ENCODE peak calls at places on chromosomes 11 and 22, in ten cellular contexts. Q is activated CD4-positive, CD25-positive, alpha-beta regulatory T cell treated with anti-CD3 and anti-CD28 coated beads, Interleukin-2, amount 50 U/mL, for 72 hours; G is NCI-H1417 treated with DMSO at 0.1 percent for 48 hours; H is ACHN; F is activated CD4-positive, alpha-beta T cell treated with anti-CD3 and anti-CD28 coated beads for 1 hour; S is NCI-H345; Z is stimulated activated CD4-positive, alpha-beta T cell treated with anti-CD3 and anti-CD28 coated beads, Interleukin-2, amount 100 ng/mL, for 24 hours; C is brain microvascular endothelial cell; K is naive thymus-derived CD8-positive, alpha-beta T cell; N is natural killer cell. R is an unnamed sample.

GRCh38 chr11:75386912-75387311 is 12.4 kb upstream of the RPS3 start:
- DNase-seq in G (no peak), Z (no peak), S (no peak), H (no peak), Q (no peak), K (no peak), F (no peak), N (no peak), C (no peak), R (no peak)

GRCh38 chr11:1943977-1944376 is 3.2 kb upstream of the MRPL23 start:
- DNase-seq in F (no peak), C (no peak), Z (no peak), S (no peak), N (no peak), K (no peak), G (no peak), H (no peak), Q (peak), R (peak)

GRCh38 chr11:65591939-65592814 is 3.4 kb downstream of the KCNK7 start:
- DNase-seq in G (no peak), N (no peak), K (no peak), S (no peak), Z (no peak), C (no peak), F (no peak), Q (no peak), H (no peak), R (no peak)

GRCh38 chr22:50731811-50732624 is 6.0 kb upstream of the ACR start:
- DNase-seq in G (no peak), S (peak), F (peak), Q (peak), H (peak), C (peak), N (peak), Z (peak), K (peak), R (peak)

GRCh38 chr22:24507742-24508141 is 12.6 kb downstream of the UPB1 start:
- DNase-seq in N (no peak), F (no peak), Z (no peak), K (no peak), H (no peak), S (no peak), Q (no peak), G (no peak), C (no peak), R (no peak)

GRCh38 chr22:28123989-28124766 is 205.1 kb upstream of the PITPNB start:
- DNase-seq in H (no peak), S (no peak), G (no peak), C (no peak), Q (no peak), F (no peak), N (no peak), K (no peak), Z (no peak), R (no peak)

GRCh38 chr11:43547900-43548381 is 132.6 kb upstream of the HSD17B12 start:
- DNase-seq in F (no peak), N (no peak), C (no peak), G (no peak), H (no peak), Q (no peak), Z (no peak), K (no peak), S (no peak), R (no peak)

GRCh38 chr11:29328961-29329441 is 687.8 kb downstream of the KCNA4 start:
- DNase-seq in G (peak), F (no peak), C (peak), S (peak), Q (no peak), H (peak), K (no peak), N (no peak), Z (no peak), R (peak)

GRCh38 chr11:102452461-102453285 is at the start of gene TMEM123:
- DNase-seq in C (peak), Q (peak), F (peak), N (peak), H (peak), Z (peak), K (peak), S (peak), G (peak), R (no peak)

GRCh38 chr11:1422481-1422880 is 32.7 kb downstream of the BRSK2 start:
- DNase-seq in G (no peak), H (peak), Z (no peak), Q (no peak), N (no peak), C (no peak), S (no peak), K (no peak), F (no peak), R (no peak)

GRCh38 chr11:58928082-58928574 is 11.2 kb upstream of the GLYATL1 start:
- DNase-seq in F (no peak), Z (no peak), Q (no peak), N (no peak), C (no peak), K (no peak), G (no peak), S (no peak), H (peak), R (no peak)

GRCh38 chr11:32333335-32333991 is 101.9 kb downstream of the WT1 start:
- DNase-seq in N (no peak), Q (no peak), H (peak), Z (peak), G (no peak), C (peak), K (no peak), F (peak), S (no peak), R (no peak)

GRCh38 chr11:63919267-63920125 is 2.5 kb upstream of the RCOR2 start:
- DNase-seq in G (peak), Z (no peak), N (no peak), K (no peak), S (no peak), Q (no peak), C (no peak), F (no peak), H (no peak), R (no peak)

GRCh38 chr11:24406389-24406788 is 90.5 kb upstream of the LUZP2 start:
- DNase-seq in G (no peak), Z (no peak), S (no peak), N (no peak), C (no peak), Q (no peak), K (no peak), H (no peak), F (no peak), R (no peak)

GRCh38 chr11:27385245-27385644 is 22.2 kb upstream of the CCDC34 start:
- DNase-seq in S (no peak), F (no peak), N (no peak), H (peak), C (peak), K (no peak), Z (no peak), Q (no peak), G (no peak), R (no peak)

GRCh38 chr11:75583710-75584658 is 21.9 kb downstream of the SERPINH1 start:
- DNase-seq in F (no peak), S (peak), C (no peak), Z (no peak), H (peak), Q (no peak), K (no peak), N (no peak), G (peak), R (no peak)

GRCh38 chr11:67374571-67375276 is 1.3 kb upstream of the CLCF1 start:
- DNase-seq in Q (no peak), N (no peak), C (no peak), H (peak), F (no peak), Z (no peak), G (no peak), S (no peak), K (no peak), R (no peak)

GRCh38 chr11:77191429-77191822 is 63.4 kb downstream of the MYO7A start:
- DNase-seq in C (no peak), N (no peak), H (no peak), G (no peak), K (no peak), F (no peak), S (no peak), Q (no peak), Z (no peak), R (no peak)

GRCh38 chr22:22748297-22748743 is 103.9 kb downstream of the GGTLC2 start:
- DNase-seq in F (no peak), Z (peak), K (no peak), H (peak), Q (peak), N (peak), S (peak), C (peak), G (no peak), R (no peak)

GRCh38 chr11:34165786-34166557 is 60.5 kb downstream of the NAT10 start:
- DNase-seq in Q (no peak), C (no peak), H (no peak), G (no peak), F (no peak), S (no peak), N (no peak), K (no peak), Z (no peak), R (no peak)

GRCh38 chr11:26905368-26905767 is 88.5 kb upstream of the FIBIN start:
- DNase-seq in H (no peak), F (no peak), G (no peak), S (no peak), K (no peak), Z (no peak), Q (no peak), N (no peak), C (peak), R (no peak)

GRCh38 chr11:34331329-34331728 is 26.5 kb downstream of the ABTB2 start:
- DNase-seq in H (no peak), G (no peak), F (no peak), N (no peak), Z (no peak), Q (no peak), S (peak), K (no peak), C (peak), R (no peak)

GRCh38 chr11:3231851-3232744 is at the start of gene MRGPRE:
- DNase-seq in F (no peak), Q (peak), Z (no peak), G (no peak), N (no peak), K (no peak), C (no peak), S (peak), H (no peak), R (no peak)

GRCh38 chr11:14249121-14249963 is 109.6 kb downstream of the RRAS2 start:
- DNase-seq in K (peak), G (peak), F (peak), C (peak), S (peak), Z (peak), H (peak), N (peak), Q (peak), R (peak)

GRCh38 chr11:32435511-32435946 is at the start of gene WT1:
- DNase-seq in F (no peak), H (no peak), Q (no peak), N (no peak), S (no peak), Z (peak), K (no peak), C (no peak), G (no peak), R (no peak)

GRCh38 chr11:76666830-76667229 is 3.7 kb downstream of the LRRC32 start:
- DNase-seq in S (no peak), N (no peak), G (no peak), Q (no peak), K (no peak), Z (no peak), C (no peak), H (no peak), F (no peak), R (no peak)